ENCODE peak calls at places on chromosomes 3 and 15, in nine cellular contexts. K is GM23338, Q is heart left ventricle, I is astrocyte, S is ovary, C is endothelial cell of umbilical vein, V is colonic mucosa, J is GM23248, D is left ventricle myocardium inferior. O is an unnamed sample.

GRCh38 chr3:101091489-101091888 is 98.3 kb upstream of the ABI3BP start:
- DNase-seq in D (no peak), K (peak; percentile 60), V (no peak), C (no peak), J (peak; percentile 28), Q (no peak), S (no peak), I (no peak), O (no peak)

GRCh38 chr3:128457918-128458317 is 8.8 kb downstream of the DNAJB8 start:
- DNase-seq in K (no peak), S (no peak), I (no peak), D (no peak), Q (no peak), C (no peak), J (no peak), V (no peak), O (no peak)

GRCh38 chr3:25354071-25354470 is 74.0 kb upstream of the RARB start:
- DNase-seq in J (no peak), C (no peak), Q (no peak), V (no peak), K (no peak), D (no peak), S (no peak), I (peak; percentile 56), O (no peak)

GRCh38 chr15:40746916-40747418 is 8.1 kb downstream of the RMDN3 start:
- DNase-seq in V (no peak), I (no peak), K (peak; percentile 32), C (no peak), S (no peak), J (peak; percentile 40), Q (no peak), D (no peak), O (no peak)

GRCh38 chr3:194136519-194137313 is 768 bp downstream of the HES1 start:
- DNase-seq in Q (peak; percentile 78), K (peak; percentile 74), I (peak; percentile 77), S (peak; percentile 59), J (peak; percentile 89), D (peak; percentile 63), C (peak; percentile 77), V (peak; percentile 72), O (peak; percentile 61)

GRCh38 chr15:70605606-70606410 is 157.6 kb downstream of the UACA start:
- DNase-seq in K (peak; percentile 29), I (peak; percentile 85), Q (peak; percentile 88), S (peak; percentile 88), C (peak; percentile 94), D (peak; percentile 80), J (peak; percentile 63), V (peak; percentile 36), O (peak; percentile 22)

GRCh38 chr3:27454914-27455313 is 29.3 kb downstream of the SLC4A7 start:
- DNase-seq in K (no peak), D (no peak), Q (no peak), J (peak; percentile 50), I (no peak), C (peak; percentile 53), S (no peak), V (no peak), O (peak; percentile 16)

GRCh38 chr3:24550588-24550987 is 55.9 kb upstream of the THRB start:
- DNase-seq in K (no peak), Q (no peak), J (peak; percentile 57), I (no peak), S (no peak), C (no peak), D (no peak), V (no peak), O (no peak)

GRCh38 chr3:111726788-111727305 is 131.7 kb upstream of the ZBED2 start:
- DNase-seq in S (no peak), Q (no peak), I (no peak), K (no peak), C (no peak), J (no peak), V (no peak), D (no peak), O (no peak)

GRCh38 chr3:190492129-190492528 is 21.8 kb upstream of the IL1RAP start:
- DNase-seq in C (no peak), K (no peak), J (no peak), I (no peak), D (no peak), V (no peak), S (no peak), Q (no peak), O (no peak)

GRCh38 chr3:71103430-71103881 is 480.1 kb downstream of the FOXP1 start:
- DNase-seq in Q (peak; percentile 70), I (peak; percentile 78), V (peak; percentile 76), J (peak; percentile 79), K (no peak), S (no peak), D (peak; percentile 70), C (peak; percentile 94), O (no peak)

GRCh38 chr3:183529717-183530116 is 25.8 kb downstream of the KLHL6 start:
- DNase-seq in K (no peak), D (no peak), Q (no peak), I (no peak), J (no peak), S (no peak), C (no peak), V (no peak), O (no peak)

DNA sequence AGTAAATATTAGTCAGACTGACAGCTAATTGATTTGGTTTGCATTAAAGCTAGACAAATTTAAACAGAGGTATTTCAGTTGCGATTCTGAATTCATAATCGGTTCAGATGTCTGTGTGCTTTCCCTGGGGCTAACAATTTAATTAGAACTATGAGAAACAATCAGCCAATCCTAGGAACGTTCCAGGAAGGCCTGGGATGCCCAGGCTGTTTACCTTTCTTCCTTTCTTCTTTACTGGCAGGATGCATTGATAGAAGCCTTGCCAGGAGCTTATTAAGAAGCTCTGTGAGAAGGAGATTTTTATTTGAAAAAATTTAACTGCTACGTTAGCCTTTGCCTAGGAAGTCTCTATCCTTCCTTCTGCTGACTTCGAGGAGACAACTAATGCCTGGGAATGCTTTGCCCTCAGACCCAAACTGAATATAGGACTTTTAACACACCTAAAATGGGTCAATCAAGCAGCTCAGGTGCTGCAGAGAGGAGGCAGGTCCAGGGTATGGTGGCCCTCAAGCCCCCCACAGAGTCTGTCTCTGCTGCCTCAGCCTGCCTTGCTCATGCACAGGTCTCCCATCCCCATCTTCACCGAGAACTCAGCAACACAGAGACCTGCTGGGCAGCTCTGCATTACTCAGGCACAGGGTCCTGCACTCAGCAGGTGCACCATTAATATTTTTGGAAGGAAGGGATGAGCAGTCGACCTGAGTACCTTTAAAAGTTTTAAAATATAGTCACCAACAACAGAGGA is 48.5 kb downstream of the PCSK6 start:
- DNase-seq in Q (no peak), J (peak; percentile 10), C (no peak), V (no peak), I (no peak), D (no peak), S (no peak), K (no peak), O (no peak)
- H3K27ac ChIP-seq in Q (no peak overlapping the region), J (no peak overlapping the region), C (no peak overlapping the region), V (no peak overlapping the region), I (no peak overlapping the region), D (peak overlapping the region; percentile 79), S (no peak overlapping the region), K (no peak overlapping the region), O (no peak overlapping the region)

GRCh38 chr3:197795200-197795599 is 4.1 kb downstream of the LRCH3 start:
- DNase-seq in K (no peak), C (no peak), S (no peak), D (no peak), I (peak; percentile 29), Q (no peak), V (no peak), J (peak; percentile 93), O (no peak)

GRCh38 chr3:197793246-197793645 is 2.2 kb downstream of the LRCH3 start:
- DNase-seq in C (peak; percentile 91), K (no peak), I (peak; percentile 41), Q (no peak), V (no peak), S (no peak), D (no peak), J (peak; percentile 68), O (peak; percentile 38)

GRCh38 chr3:197794115-197794514 is 3.1 kb downstream of the LRCH3 start:
- DNase-seq in K (no peak), S (no peak), D (no peak), I (no peak), V (no peak), J (no peak), C (no peak), Q (no peak), O (no peak)

GRCh38 chr3:197798863-197799262 is 7.8 kb downstream of the LRCH3 start:
- DNase-seq in S (no peak), V (no peak), K (no peak), J (no peak), I (no peak), C (no peak), D (no peak), Q (no peak), O (no peak)

DNA sequence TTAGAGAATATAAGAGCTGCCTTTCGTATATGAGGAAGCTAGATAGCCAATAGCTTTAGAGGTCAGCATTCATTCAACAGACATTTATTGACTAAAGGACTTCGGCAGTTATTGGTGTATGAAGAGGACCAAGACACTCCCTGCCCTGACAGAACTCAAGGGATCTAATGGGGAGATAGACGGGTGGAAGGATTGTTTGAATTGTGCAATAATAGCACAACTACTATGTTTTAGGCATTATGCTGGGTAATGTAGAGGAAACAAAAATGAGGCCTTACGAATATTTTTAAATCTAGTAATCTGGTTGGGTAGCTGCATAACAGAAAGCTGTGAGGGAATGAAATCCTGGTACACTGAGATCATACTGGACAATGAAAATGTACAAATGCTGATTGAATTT is 5.0 kb downstream of the LRCH3 start:
- DNase-seq in S (no peak), K (no peak), V (no peak), J (no peak), Q (no peak), I (no peak), C (no peak), D (no peak), O (no peak)
- H3K4me1 ChIP-seq in S (peaks cover 14% of the 10 kb centered on the region), K (no peaks in the 10 kb centered on the region), V (peaks cover 7% of the 10 kb centered on the region), J (peaks cover 59% of the 10 kb centered on the region), Q (peaks cover 2% of the 10 kb centered on the region), I (peaks cover 10% of the 10 kb centered on the region), C (peaks cover 14% of the 10 kb centered on the region), D (peaks cover 86% of the 10 kb centered on the region), O (peaks cover 4% of the 10 kb centered on the region)

DNA sequence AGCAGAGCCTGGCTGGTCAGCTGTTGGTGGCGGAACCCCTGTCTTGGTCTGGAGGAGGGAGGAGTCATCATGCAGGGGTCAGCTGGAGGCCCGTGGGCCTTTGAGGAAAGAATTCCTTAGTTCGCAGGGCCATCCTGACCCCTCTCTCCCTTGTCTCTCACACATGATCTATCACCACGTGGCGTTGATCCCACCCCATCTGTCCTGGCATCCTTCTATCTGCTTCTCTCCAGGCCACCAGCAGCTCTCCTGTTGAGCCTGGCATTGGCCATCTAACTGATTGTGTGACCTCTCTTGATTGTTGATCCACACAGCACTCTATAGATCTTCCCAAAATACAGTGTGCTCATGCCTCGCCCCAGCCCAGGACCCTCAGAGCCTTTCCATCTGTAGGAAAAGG is 149.5 kb downstream of the RPLP1 start:
- DNase-seq in V (no peak), I (no peak), C (no peak), J (no peak), Q (no peak), S (no peak), D (no peak), K (no peak), O (no peak)
- H3K27ac ChIP-seq in V (no peak overlapping the region), I (no peak overlapping the region), C (no peak overlapping the region), J (no peak overlapping the region), Q (no peak overlapping the region), S (no peak overlapping the region), D (no peak overlapping the region), K (no peak overlapping the region), O (no peak overlapping the region)

DNA sequence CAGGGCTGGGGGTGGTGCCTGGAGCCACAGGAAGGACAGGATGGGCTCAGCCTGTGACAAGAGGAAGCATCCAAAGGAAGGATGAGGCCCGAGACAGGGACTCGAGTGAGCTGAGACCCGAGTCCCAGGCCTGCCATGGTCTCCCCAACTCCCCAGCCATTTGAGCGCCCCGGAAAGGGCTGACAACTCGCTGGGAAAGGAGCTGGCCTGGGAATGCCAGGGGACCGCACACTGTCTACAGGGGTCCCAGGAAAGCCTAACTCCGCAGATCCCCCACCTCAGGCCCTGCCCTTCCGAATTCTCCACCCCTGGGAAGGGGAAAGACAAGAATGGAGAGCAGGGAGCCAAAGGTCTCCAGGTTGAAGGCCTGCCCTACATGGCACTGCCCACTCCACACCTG is 21.0 kb upstream of the SHISA5 start:
- DNase-seq in V (no peak), Q (no peak), S (no peak), C (no peak), J (no peak), I (no peak), D (no peak), K (no peak), O (no peak)
- H3K4me1 ChIP-seq in V (no peaks in the 10 kb centered on the region), Q (no peaks in the 10 kb centered on the region), S (no peaks in the 10 kb centered on the region), C (no peaks in the 10 kb centered on the region), J (no peaks in the 10 kb centered on the region), I (no peaks in the 10 kb centered on the region), D (no peaks in the 10 kb centered on the region), K (no peaks in the 10 kb centered on the region), O (no peaks in the 10 kb centered on the region)